ENCODE peak calls at places on chromosomes 16 and 17, in nine cellular contexts. One of them, this sample, is unnamed.

GRCh38 chr16:3147046-3147756 is 12.4 kb downstream of the ZNF213 start:
- DNase-seq in right atrium auricular region: no peak
- DNase-seq in tibial artery: no peak
- DNase-seq in HTR-8/SVneo: no peak
- DNase-seq in stimulated activated CD4-positive, alpha-beta T cell treated with anti-CD3 and anti-CD28 coated beads, Interleukin-12 subunit alpha, Interleukin-12 subunit beta, amount 100 ng/mL, for 48 hours: no peak
- DNase-seq in GM18507: no peak
- DNase-seq in activated CD4-positive, alpha-beta T cell treated with anti-CD3 and anti-CD28 coated beads for 36 hours: no peak
- DNase-seq in stimulated activated CD8-positive, alpha-beta memory T cell treated with anti-CD3 and anti-CD28 coated beads, Interleukin-2, amount 100 ng/mL, for 48 hours: no peak
- DNase-seq in T-helper 9 cell: no peak
- DNase-seq in this sample: no peak

GRCh38 chr16:247027-247426 is 12.4 kb downstream of the FAM234A start:
- DNase-seq in right atrium auricular region: no peak
- DNase-seq in tibial artery: no peak
- DNase-seq in HTR-8/SVneo: no peak
- DNase-seq in stimulated activated CD4-positive, alpha-beta T cell treated with anti-CD3 and anti-CD28 coated beads, Interleukin-12 subunit alpha, Interleukin-12 subunit beta, amount 100 ng/mL, for 48 hours: no peak
- DNase-seq in GM18507: no peak
- DNase-seq in activated CD4-positive, alpha-beta T cell treated with anti-CD3 and anti-CD28 coated beads for 36 hours: no peak
- DNase-seq in stimulated activated CD8-positive, alpha-beta memory T cell treated with anti-CD3 and anti-CD28 coated beads, Interleukin-2, amount 100 ng/mL, for 48 hours: no peak
- DNase-seq in T-helper 9 cell: no peak
- DNase-seq in this sample: no peak

GRCh38 chr17:39688475-39688835 is 598 bp upstream of the PGAP3 start:
- DNase-seq in right atrium auricular region: no peak
- DNase-seq in tibial artery: no peak
- DNase-seq in HTR-8/SVneo: no peak
- DNase-seq in stimulated activated CD4-positive, alpha-beta T cell treated with anti-CD3 and anti-CD28 coated beads, Interleukin-12 subunit alpha, Interleukin-12 subunit beta, amount 100 ng/mL, for 48 hours: no peak
- DNase-seq in GM18507: no peak
- DNase-seq in activated CD4-positive, alpha-beta T cell treated with anti-CD3 and anti-CD28 coated beads for 36 hours: no peak
- DNase-seq in stimulated activated CD8-positive, alpha-beta memory T cell treated with anti-CD3 and anti-CD28 coated beads, Interleukin-2, amount 100 ng/mL, for 48 hours: no peak
- DNase-seq in T-helper 9 cell: no peak
- DNase-seq in this sample: no peak

GRCh38 chr17:18964550-18964949 is 12.6 kb downstream of the SLC5A10 start:
- DNase-seq in right atrium auricular region: no peak
- DNase-seq in tibial artery: peak; percentile 51
- DNase-seq in HTR-8/SVneo: no peak
- DNase-seq in stimulated activated CD4-positive, alpha-beta T cell treated with anti-CD3 and anti-CD28 coated beads, Interleukin-12 subunit alpha, Interleukin-12 subunit beta, amount 100 ng/mL, for 48 hours: no peak
- DNase-seq in GM18507: no peak
- DNase-seq in activated CD4-positive, alpha-beta T cell treated with anti-CD3 and anti-CD28 coated beads for 36 hours: no peak
- DNase-seq in stimulated activated CD8-positive, alpha-beta memory T cell treated with anti-CD3 and anti-CD28 coated beads, Interleukin-2, amount 100 ng/mL, for 48 hours: no peak
- DNase-seq in T-helper 9 cell: no peak
- DNase-seq in this sample: no peak

GRCh38 chr16:84788968-84789371 is 30.8 kb upstream of the CRISPLD2 start:
- DNase-seq in right atrium auricular region: no peak
- DNase-seq in tibial artery: no peak
- DNase-seq in HTR-8/SVneo: no peak
- DNase-seq in stimulated activated CD4-positive, alpha-beta T cell treated with anti-CD3 and anti-CD28 coated beads, Interleukin-12 subunit alpha, Interleukin-12 subunit beta, amount 100 ng/mL, for 48 hours: no peak
- DNase-seq in GM18507: no peak
- DNase-seq in activated CD4-positive, alpha-beta T cell treated with anti-CD3 and anti-CD28 coated beads for 36 hours: no peak
- DNase-seq in stimulated activated CD8-positive, alpha-beta memory T cell treated with anti-CD3 and anti-CD28 coated beads, Interleukin-2, amount 100 ng/mL, for 48 hours: no peak
- DNase-seq in T-helper 9 cell: no peak
- DNase-seq in this sample: no peak

GRCh38 chr16:30372725-30373124 is 1.9 kb upstream of the MYL11 start:
- DNase-seq in right atrium auricular region: no peak
- DNase-seq in tibial artery: no peak
- DNase-seq in HTR-8/SVneo: no peak
- DNase-seq in stimulated activated CD4-positive, alpha-beta T cell treated with anti-CD3 and anti-CD28 coated beads, Interleukin-12 subunit alpha, Interleukin-12 subunit beta, amount 100 ng/mL, for 48 hours: no peak
- DNase-seq in GM18507: no peak
- DNase-seq in activated CD4-positive, alpha-beta T cell treated with anti-CD3 and anti-CD28 coated beads for 36 hours: no peak
- DNase-seq in stimulated activated CD8-positive, alpha-beta memory T cell treated with anti-CD3 and anti-CD28 coated beads, Interleukin-2, amount 100 ng/mL, for 48 hours: no peak
- DNase-seq in T-helper 9 cell: no peak
- DNase-seq in this sample: no peak

GRCh38 chr16:22340945-22341344 is 33.5 kb downstream of the CDR2 start:
- DNase-seq in right atrium auricular region: no peak
- DNase-seq in tibial artery: no peak
- DNase-seq in HTR-8/SVneo: no peak
- DNase-seq in stimulated activated CD4-positive, alpha-beta T cell treated with anti-CD3 and anti-CD28 coated beads, Interleukin-12 subunit alpha, Interleukin-12 subunit beta, amount 100 ng/mL, for 48 hours: no peak
- DNase-seq in GM18507: no peak
- DNase-seq in activated CD4-positive, alpha-beta T cell treated with anti-CD3 and anti-CD28 coated beads for 36 hours: no peak
- DNase-seq in stimulated activated CD8-positive, alpha-beta memory T cell treated with anti-CD3 and anti-CD28 coated beads, Interleukin-2, amount 100 ng/mL, for 48 hours: no peak
- DNase-seq in T-helper 9 cell: no peak
- DNase-seq in this sample: no peak

GRCh38 chr16:29806641-29807425 is 504 bp downstream of the MAZ start:
- DNase-seq in right atrium auricular region: no peak
- DNase-seq in tibial artery: peak; percentile 85
- DNase-seq in HTR-8/SVneo: peak; percentile 43
- DNase-seq in stimulated activated CD4-positive, alpha-beta T cell treated with anti-CD3 and anti-CD28 coated beads, Interleukin-12 subunit alpha, Interleukin-12 subunit beta, amount 100 ng/mL, for 48 hours: peak; percentile 58
- DNase-seq in GM18507: no peak
- DNase-seq in activated CD4-positive, alpha-beta T cell treated with anti-CD3 and anti-CD28 coated beads for 36 hours: peak; percentile 82
- DNase-seq in stimulated activated CD8-positive, alpha-beta memory T cell treated with anti-CD3 and anti-CD28 coated beads, Interleukin-2, amount 100 ng/mL, for 48 hours: no peak
- DNase-seq in T-helper 9 cell: no peak
- DNase-seq in this sample: no peak

GRCh38 chr17:42673885-42674754 is 2.7 kb downstream of the PLEKHH3 start:
- DNase-seq in right atrium auricular region: peak; percentile 71
- DNase-seq in tibial artery: peak; percentile 88
- DNase-seq in HTR-8/SVneo: peak; percentile 59
- DNase-seq in stimulated activated CD4-positive, alpha-beta T cell treated with anti-CD3 and anti-CD28 coated beads, Interleukin-12 subunit alpha, Interleukin-12 subunit beta, amount 100 ng/mL, for 48 hours: no peak
- DNase-seq in GM18507: no peak
- DNase-seq in activated CD4-positive, alpha-beta T cell treated with anti-CD3 and anti-CD28 coated beads for 36 hours: peak; percentile 50
- DNase-seq in stimulated activated CD8-positive, alpha-beta memory T cell treated with anti-CD3 and anti-CD28 coated beads, Interleukin-2, amount 100 ng/mL, for 48 hours: no peak
- DNase-seq in T-helper 9 cell: no peak
- DNase-seq in this sample: no peak

GRCh38 chr17:15321556-15322250 is 19.7 kb downstream of the TEKT3 start:
- DNase-seq in right atrium auricular region: no peak
- DNase-seq in tibial artery: no peak
- DNase-seq in HTR-8/SVneo: peak; percentile 56
- DNase-seq in stimulated activated CD4-positive, alpha-beta T cell treated with anti-CD3 and anti-CD28 coated beads, Interleukin-12 subunit alpha, Interleukin-12 subunit beta, amount 100 ng/mL, for 48 hours: no peak
- DNase-seq in GM18507: no peak
- DNase-seq in activated CD4-positive, alpha-beta T cell treated with anti-CD3 and anti-CD28 coated beads for 36 hours: no peak
- DNase-seq in stimulated activated CD8-positive, alpha-beta memory T cell treated with anti-CD3 and anti-CD28 coated beads, Interleukin-2, amount 100 ng/mL, for 48 hours: no peak
- DNase-seq in T-helper 9 cell: no peak
- DNase-seq in this sample: no peak

GRCh38 chr16:17117906-17118577 is 352.7 kb downstream of the XYLT1 start:
- DNase-seq in right atrium auricular region: peak; percentile 2
- DNase-seq in tibial artery: no peak
- DNase-seq in HTR-8/SVneo: no peak
- DNase-seq in stimulated activated CD4-positive, alpha-beta T cell treated with anti-CD3 and anti-CD28 coated beads, Interleukin-12 subunit alpha, Interleukin-12 subunit beta, amount 100 ng/mL, for 48 hours: no peak
- DNase-seq in GM18507: no peak
- DNase-seq in activated CD4-positive, alpha-beta T cell treated with anti-CD3 and anti-CD28 coated beads for 36 hours: no peak
- DNase-seq in stimulated activated CD8-positive, alpha-beta memory T cell treated with anti-CD3 and anti-CD28 coated beads, Interleukin-2, amount 100 ng/mL, for 48 hours: no peak
- DNase-seq in T-helper 9 cell: no peak
- DNase-seq in this sample: no peak

GRCh38 chr16:55283776-55284717 is 40.0 kb upstream of the IRX6 start:
- DNase-seq in right atrium auricular region: no peak
- DNase-seq in tibial artery: no peak
- DNase-seq in HTR-8/SVneo: no peak
- DNase-seq in stimulated activated CD4-positive, alpha-beta T cell treated with anti-CD3 and anti-CD28 coated beads, Interleukin-12 subunit alpha, Interleukin-12 subunit beta, amount 100 ng/mL, for 48 hours: no peak
- DNase-seq in GM18507: no peak
- DNase-seq in activated CD4-positive, alpha-beta T cell treated with anti-CD3 and anti-CD28 coated beads for 36 hours: no peak
- DNase-seq in stimulated activated CD8-positive, alpha-beta memory T cell treated with anti-CD3 and anti-CD28 coated beads, Interleukin-2, amount 100 ng/mL, for 48 hours: no peak
- DNase-seq in T-helper 9 cell: no peak
- DNase-seq in this sample: no peak

GRCh38 chr16:1413684-1414531 is 596 bp downstream of the UNKL start:
- DNase-seq in right atrium auricular region: no peak
- DNase-seq in tibial artery: peak; percentile 75
- DNase-seq in HTR-8/SVneo: peak; percentile 56
- DNase-seq in stimulated activated CD4-positive, alpha-beta T cell treated with anti-CD3 and anti-CD28 coated beads, Interleukin-12 subunit alpha, Interleukin-12 subunit beta, amount 100 ng/mL, for 48 hours: peak; percentile 56
- DNase-seq in GM18507: no peak
- DNase-seq in activated CD4-positive, alpha-beta T cell treated with anti-CD3 and anti-CD28 coated beads for 36 hours: peak; percentile 85
- DNase-seq in stimulated activated CD8-positive, alpha-beta memory T cell treated with anti-CD3 and anti-CD28 coated beads, Interleukin-2, amount 100 ng/mL, for 48 hours: peak; percentile 54
- DNase-seq in T-helper 9 cell: peak; percentile 51
- DNase-seq in this sample: no peak

GRCh38 chr16:49460786-49461470 is 87.3 kb downstream of the C16orf78 start:
- DNase-seq in right atrium auricular region: peak; percentile 28
- DNase-seq in tibial artery: peak; percentile 32
- DNase-seq in HTR-8/SVneo: no peak
- DNase-seq in stimulated activated CD4-positive, alpha-beta T cell treated with anti-CD3 and anti-CD28 coated beads, Interleukin-12 subunit alpha, Interleukin-12 subunit beta, amount 100 ng/mL, for 48 hours: no peak
- DNase-seq in GM18507: no peak
- DNase-seq in activated CD4-positive, alpha-beta T cell treated with anti-CD3 and anti-CD28 coated beads for 36 hours: no peak
- DNase-seq in stimulated activated CD8-positive, alpha-beta memory T cell treated with anti-CD3 and anti-CD28 coated beads, Interleukin-2, amount 100 ng/mL, for 48 hours: no peak
- DNase-seq in T-helper 9 cell: no peak
- DNase-seq in this sample: no peak

GRCh38 chr17:48503747-48504146 is 27.1 kb downstream of the HOXB1 start:
- DNase-seq in right atrium auricular region: no peak
- DNase-seq in tibial artery: no peak
- DNase-seq in HTR-8/SVneo: no peak
- DNase-seq in stimulated activated CD4-positive, alpha-beta T cell treated with anti-CD3 and anti-CD28 coated beads, Interleukin-12 subunit alpha, Interleukin-12 subunit beta, amount 100 ng/mL, for 48 hours: no peak
- DNase-seq in GM18507: no peak
- DNase-seq in activated CD4-positive, alpha-beta T cell treated with anti-CD3 and anti-CD28 coated beads for 36 hours: no peak
- DNase-seq in stimulated activated CD8-positive, alpha-beta memory T cell treated with anti-CD3 and anti-CD28 coated beads, Interleukin-2, amount 100 ng/mL, for 48 hours: no peak
- DNase-seq in T-helper 9 cell: no peak
- DNase-seq in this sample: no peak

GRCh38 chr17:8693328-8693727 is 51.3 kb downstream of the CCDC42 start:
- DNase-seq in right atrium auricular region: no peak
- DNase-seq in tibial artery: peak; percentile 56
- DNase-seq in HTR-8/SVneo: no peak
- DNase-seq in stimulated activated CD4-positive, alpha-beta T cell treated with anti-CD3 and anti-CD28 coated beads, Interleukin-12 subunit alpha, Interleukin-12 subunit beta, amount 100 ng/mL, for 48 hours: no peak
- DNase-seq in GM18507: no peak
- DNase-seq in activated CD4-positive, alpha-beta T cell treated with anti-CD3 and anti-CD28 coated beads for 36 hours: no peak
- DNase-seq in stimulated activated CD8-positive, alpha-beta memory T cell treated with anti-CD3 and anti-CD28 coated beads, Interleukin-2, amount 100 ng/mL, for 48 hours: no peak
- DNase-seq in T-helper 9 cell: no peak
- DNase-seq in this sample: no peak

GRCh38 chr17:79052131-79052530 is 22.5 kb upstream of the ENGASE start:
- DNase-seq in right atrium auricular region: no peak
- DNase-seq in tibial artery: no peak
- DNase-seq in HTR-8/SVneo: no peak
- DNase-seq in stimulated activated CD4-positive, alpha-beta T cell treated with anti-CD3 and anti-CD28 coated beads, Interleukin-12 subunit alpha, Interleukin-12 subunit beta, amount 100 ng/mL, for 48 hours: no peak
- DNase-seq in GM18507: no peak
- DNase-seq in activated CD4-positive, alpha-beta T cell treated with anti-CD3 and anti-CD28 coated beads for 36 hours: no peak
- DNase-seq in stimulated activated CD8-positive, alpha-beta memory T cell treated with anti-CD3 and anti-CD28 coated beads, Interleukin-2, amount 100 ng/mL, for 48 hours: no peak
- DNase-seq in T-helper 9 cell: no peak
- DNase-seq in this sample: no peak

GRCh38 chr17:5821057-5821456 is 236.7 kb upstream of the NLRP1 start:
- DNase-seq in right atrium auricular region: no peak
- DNase-seq in tibial artery: no peak
- DNase-seq in HTR-8/SVneo: no peak
- DNase-seq in stimulated activated CD4-positive, alpha-beta T cell treated with anti-CD3 and anti-CD28 coated beads, Interleukin-12 subunit alpha, Interleukin-12 subunit beta, amount 100 ng/mL, for 48 hours: no peak
- DNase-seq in GM18507: no peak
- DNase-seq in activated CD4-positive, alpha-beta T cell treated with anti-CD3 and anti-CD28 coated beads for 36 hours: peak; percentile 23
- DNase-seq in stimulated activated CD8-positive, alpha-beta memory T cell treated with anti-CD3 and anti-CD28 coated beads, Interleukin-2, amount 100 ng/mL, for 48 hours: peak; percentile 2
- DNase-seq in T-helper 9 cell: no peak
- DNase-seq in this sample: no peak

GRCh38 chr16:11740567-11740966 is 2.1 kb downstream of the TXNDC11 start:
- DNase-seq in right atrium auricular region: no peak
- DNase-seq in tibial artery: no peak
- DNase-seq in HTR-8/SVneo: no peak
- DNase-seq in stimulated activated CD4-positive, alpha-beta T cell treated with anti-CD3 and anti-CD28 coated beads, Interleukin-12 subunit alpha, Interleukin-12 subunit beta, amount 100 ng/mL, for 48 hours: no peak
- DNase-seq in GM18507: no peak
- DNase-seq in activated CD4-positive, alpha-beta T cell treated with anti-CD3 and anti-CD28 coated beads for 36 hours: no peak
- DNase-seq in stimulated activated CD8-positive, alpha-beta memory T cell treated with anti-CD3 and anti-CD28 coated beads, Interleukin-2, amount 100 ng/mL, for 48 hours: no peak
- DNase-seq in T-helper 9 cell: no peak
- DNase-seq in this sample: no peak

GRCh38 chr16:9578459-9578858 is 487.0 kb downstream of the HAPSTR1 start:
- DNase-seq in right atrium auricular region: no peak
- DNase-seq in tibial artery: no peak
- DNase-seq in HTR-8/SVneo: no peak
- DNase-seq in stimulated activated CD4-positive, alpha-beta T cell treated with anti-CD3 and anti-CD28 coated beads, Interleukin-12 subunit alpha, Interleukin-12 subunit beta, amount 100 ng/mL, for 48 hours: no peak
- DNase-seq in GM18507: no peak
- DNase-seq in activated CD4-positive, alpha-beta T cell treated with anti-CD3 and anti-CD28 coated beads for 36 hours: no peak
- DNase-seq in stimulated activated CD8-positive, alpha-beta memory T cell treated with anti-CD3 and anti-CD28 coated beads, Interleukin-2, amount 100 ng/mL, for 48 hours: no peak
- DNase-seq in T-helper 9 cell: no peak
- DNase-seq in this sample: no peak

GRCh38 chr16:89017956-89018604 is 41.1 kb upstream of the CBFA2T3 start:
- DNase-seq in right atrium auricular region: no peak
- DNase-seq in tibial artery: peak; percentile 52
- DNase-seq in HTR-8/SVneo: no peak
- DNase-seq in stimulated activated CD4-positive, alpha-beta T cell treated with anti-CD3 and anti-CD28 coated beads, Interleukin-12 subunit alpha, Interleukin-12 subunit beta, amount 100 ng/mL, for 48 hours: no peak
- DNase-seq in GM18507: no peak
- DNase-seq in activated CD4-positive, alpha-beta T cell treated with anti-CD3 and anti-CD28 coated beads for 36 hours: no peak
- DNase-seq in stimulated activated CD8-positive, alpha-beta memory T cell treated with anti-CD3 and anti-CD28 coated beads, Interleukin-2, amount 100 ng/mL, for 48 hours: no peak
- DNase-seq in T-helper 9 cell: no peak
- DNase-seq in this sample: no peak

This sample was measured in omental fat pad.